ENCODE peak calls at places on chromosomes 1 and 21, in ten cellular contexts. One of them, this sample, is unnamed.

GRCh38 chr1:59502009-59502691 is 205.3 kb downstream of the FGGY start:
- DNase-seq in occipital lobe: no peak
- DNase-seq in iPS-NIHi11: no peak
- DNase-seq in AML-193: no peak
- DNase-seq in GM03348: no peak
- DNase-seq in CD4-positive, alpha-beta memory T cell: no peak
- DNase-seq in epithelial cell of esophagus: peak
- DNase-seq in sigmoid colon: no peak
- DNase-seq in substantia nigra: no peak
- DNase-seq in activated CD4-positive, alpha-beta T cell treated with anti-CD3 and anti-CD28 coated beads for 1 hour: no peak
- DNase-seq in this sample: no peak

GRCh38 chr1:228830954-228831481 is 95.7 kb downstream of the RHOU start:
- DNase-seq in occipital lobe: no peak
- DNase-seq in CD4-positive, alpha-beta memory T cell: no peak
- DNase-seq in GM03348: no peak
- DNase-seq in iPS-NIHi11: no peak
- DNase-seq in activated CD4-positive, alpha-beta T cell treated with anti-CD3 and anti-CD28 coated beads for 1 hour: no peak
- DNase-seq in sigmoid colon: no peak
- DNase-seq in epithelial cell of esophagus: peak
- DNase-seq in AML-193: no peak
- DNase-seq in substantia nigra: no peak
- DNase-seq in this sample: no peak

GRCh38 chr1:206685256-206685748 is 597 bp downstream of the MAPKAPK2 start:
- DNase-seq in activated CD4-positive, alpha-beta T cell treated with anti-CD3 and anti-CD28 coated beads for 1 hour: no peak
- DNase-seq in AML-193: no peak
- DNase-seq in iPS-NIHi11: peak
- DNase-seq in occipital lobe: no peak
- DNase-seq in GM03348: peak
- DNase-seq in sigmoid colon: peak
- DNase-seq in CD4-positive, alpha-beta memory T cell: peak
- DNase-seq in epithelial cell of esophagus: peak
- DNase-seq in substantia nigra: no peak
- DNase-seq in this sample: no peak

GRCh38 chr21:36297938-36298572 is 21.9 kb upstream of the MORC3 start:
- DNase-seq in iPS-NIHi11: no peak
- DNase-seq in GM03348: peak
- DNase-seq in activated CD4-positive, alpha-beta T cell treated with anti-CD3 and anti-CD28 coated beads for 1 hour: peak
- DNase-seq in epithelial cell of esophagus: peak
- DNase-seq in AML-193: peak
- DNase-seq in substantia nigra: no peak
- DNase-seq in sigmoid colon: peak
- DNase-seq in occipital lobe: no peak
- DNase-seq in CD4-positive, alpha-beta memory T cell: peak
- DNase-seq in this sample: peak

GRCh38 chr1:117370071-117370470 is 2.8 kb downstream of the MAN1A2 start:
- DNase-seq in CD4-positive, alpha-beta memory T cell: no peak
- DNase-seq in AML-193: no peak
- DNase-seq in substantia nigra: no peak
- DNase-seq in GM03348: no peak
- DNase-seq in occipital lobe: no peak
- DNase-seq in activated CD4-positive, alpha-beta T cell treated with anti-CD3 and anti-CD28 coated beads for 1 hour: no peak
- DNase-seq in sigmoid colon: no peak
- DNase-seq in iPS-NIHi11: no peak
- DNase-seq in epithelial cell of esophagus: no peak
- DNase-seq in this sample: no peak

GRCh38 chr1:79539001-79539400 is 532.5 kb upstream of the ADGRL4 start:
- DNase-seq in substantia nigra: no peak
- DNase-seq in CD4-positive, alpha-beta memory T cell: no peak
- DNase-seq in activated CD4-positive, alpha-beta T cell treated with anti-CD3 and anti-CD28 coated beads for 1 hour: no peak
- DNase-seq in occipital lobe: no peak
- DNase-seq in epithelial cell of esophagus: no peak
- DNase-seq in AML-193: no peak
- DNase-seq in iPS-NIHi11: no peak
- DNase-seq in GM03348: peak
- DNase-seq in sigmoid colon: no peak
- DNase-seq in this sample: no peak

GRCh38 chr1:64563958-64564565 is 94.1 kb downstream of the CACHD1 start:
- DNase-seq in substantia nigra: no peak
- DNase-seq in CD4-positive, alpha-beta memory T cell: no peak
- DNase-seq in AML-193: no peak
- DNase-seq in activated CD4-positive, alpha-beta T cell treated with anti-CD3 and anti-CD28 coated beads for 1 hour: no peak
- DNase-seq in occipital lobe: no peak
- DNase-seq in epithelial cell of esophagus: no peak
- DNase-seq in GM03348: no peak
- DNase-seq in sigmoid colon: no peak
- DNase-seq in iPS-NIHi11: no peak
- DNase-seq in this sample: no peak

GRCh38 chr1:192061556-192061955 is 96.7 kb upstream of the RGS18 start:
- DNase-seq in substantia nigra: no peak
- DNase-seq in CD4-positive, alpha-beta memory T cell: no peak
- DNase-seq in epithelial cell of esophagus: peak
- DNase-seq in iPS-NIHi11: no peak
- DNase-seq in AML-193: no peak
- DNase-seq in activated CD4-positive, alpha-beta T cell treated with anti-CD3 and anti-CD28 coated beads for 1 hour: no peak
- DNase-seq in occipital lobe: no peak
- DNase-seq in sigmoid colon: no peak
- DNase-seq in GM03348: no peak
- DNase-seq in this sample: no peak

GRCh38 chr1:164443836-164444235 is 115.1 kb upstream of the PBX1 start:
- DNase-seq in CD4-positive, alpha-beta memory T cell: no peak
- DNase-seq in occipital lobe: no peak
- DNase-seq in sigmoid colon: no peak
- DNase-seq in iPS-NIHi11: no peak
- DNase-seq in AML-193: no peak
- DNase-seq in epithelial cell of esophagus: no peak
- DNase-seq in activated CD4-positive, alpha-beta T cell treated with anti-CD3 and anti-CD28 coated beads for 1 hour: no peak
- DNase-seq in GM03348: no peak
- DNase-seq in substantia nigra: no peak
- DNase-seq in this sample: no peak

GRCh38 chr1:113868387-113869083 is 3.0 kb downstream of the PTPN22 start:
- DNase-seq in sigmoid colon: no peak
- DNase-seq in CD4-positive, alpha-beta memory T cell: no peak
- DNase-seq in GM03348: peak
- DNase-seq in activated CD4-positive, alpha-beta T cell treated with anti-CD3 and anti-CD28 coated beads for 1 hour: no peak
- DNase-seq in substantia nigra: no peak
- DNase-seq in AML-193: no peak
- DNase-seq in occipital lobe: no peak
- DNase-seq in epithelial cell of esophagus: peak
- DNase-seq in iPS-NIHi11: no peak
- DNase-seq in this sample: no peak

GRCh38 chr1:184559117-184559713 is 172.4 kb downstream of the C1orf21 start:
- DNase-seq in epithelial cell of esophagus: no peak
- DNase-seq in activated CD4-positive, alpha-beta T cell treated with anti-CD3 and anti-CD28 coated beads for 1 hour: no peak
- DNase-seq in occipital lobe: no peak
- DNase-seq in iPS-NIHi11: no peak
- DNase-seq in GM03348: no peak
- DNase-seq in CD4-positive, alpha-beta memory T cell: no peak
- DNase-seq in sigmoid colon: no peak
- DNase-seq in substantia nigra: no peak
- DNase-seq in AML-193: no peak
- DNase-seq in this sample: no peak

GRCh38 chr1:18972531-18972930 is 16.1 kb upstream of the IFFO2 start:
- DNase-seq in AML-193: peak
- DNase-seq in GM03348: peak
- DNase-seq in iPS-NIHi11: no peak
- DNase-seq in epithelial cell of esophagus: peak
- DNase-seq in occipital lobe: no peak
- DNase-seq in activated CD4-positive, alpha-beta T cell treated with anti-CD3 and anti-CD28 coated beads for 1 hour: no peak
- DNase-seq in substantia nigra: no peak
- DNase-seq in sigmoid colon: peak
- DNase-seq in CD4-positive, alpha-beta memory T cell: peak
- DNase-seq in this sample: no peak

GRCh38 chr21:36968414-36968813 is 1.9 kb upstream of the HLCS start:
- DNase-seq in sigmoid colon: no peak
- DNase-seq in iPS-NIHi11: no peak
- DNase-seq in occipital lobe: no peak
- DNase-seq in epithelial cell of esophagus: no peak
- DNase-seq in AML-193: no peak
- DNase-seq in substantia nigra: no peak
- DNase-seq in activated CD4-positive, alpha-beta T cell treated with anti-CD3 and anti-CD28 coated beads for 1 hour: no peak
- DNase-seq in GM03348: no peak
- DNase-seq in CD4-positive, alpha-beta memory T cell: no peak
- DNase-seq in this sample: peak

GRCh38 chr1:5847013-5847654 is 145.1 kb downstream of the NPHP4 start:
- DNase-seq in substantia nigra: no peak
- DNase-seq in occipital lobe: no peak
- DNase-seq in activated CD4-positive, alpha-beta T cell treated with anti-CD3 and anti-CD28 coated beads for 1 hour: no peak
- DNase-seq in AML-193: no peak
- DNase-seq in GM03348: peak
- DNase-seq in sigmoid colon: no peak
- DNase-seq in CD4-positive, alpha-beta memory T cell: no peak
- DNase-seq in epithelial cell of esophagus: peak
- DNase-seq in iPS-NIHi11: peak
- DNase-seq in this sample: no peak

GRCh38 chr1:29849038-29849750 is 612.9 kb downstream of the PTPRU start:
- DNase-seq in occipital lobe: no peak
- DNase-seq in activated CD4-positive, alpha-beta T cell treated with anti-CD3 and anti-CD28 coated beads for 1 hour: no peak
- DNase-seq in GM03348: peak
- DNase-seq in epithelial cell of esophagus: peak
- DNase-seq in sigmoid colon: no peak
- DNase-seq in CD4-positive, alpha-beta memory T cell: peak
- DNase-seq in substantia nigra: no peak
- DNase-seq in iPS-NIHi11: peak
- DNase-seq in AML-193: peak
- DNase-seq in this sample: no peak

This sample was measured in gastrocnemius medialis.